ENCODE peak calls at places on chromosomes 5 and 9, in seven cellular contexts. X, H, M, D, O, K and B are unnamed samples.

GRCh38 chr9:134054891-134055811 is 12.7 kb downstream of the BRD3 start:
- DNase-seq in X (no peak), H (no peak), M (no peak), D (no peak), O (no peak), K (no peak), B (peak)

GRCh38 chr5:122283592-122283991 is 28.4 kb upstream of the SNCAIP start:
- DNase-seq in X (no peak), H (no peak), M (no peak), D (no peak), O (no peak), K (no peak), B (no peak)

GRCh38 chr5:61496406-61497307 is 164.6 kb downstream of the ZSWIM6 start:
- DNase-seq in X (no peak), H (no peak), M (no peak), D (no peak), O (no peak), K (no peak), B (no peak)

GRCh38 chr5:154095819-154096380 is 57.1 kb downstream of the MFAP3 start:
- DNase-seq in X (no peak), H (no peak), M (no peak), D (no peak), O (no peak), K (no peak), B (no peak)

GRCh38 chr5:1543398-1544293 is 19.9 kb upstream of the LPCAT1 start:
- DNase-seq in X (peak), H (peak), M (peak), D (no peak), O (no peak), K (no peak), B (peak)

GRCh38 chr5:177984565-177985166 is 11.4 kb downstream of the PROP1 start:
- DNase-seq in X (no peak), H (no peak), M (no peak), D (peak), O (no peak), K (no peak), B (no peak)

GRCh38 chr5:140039561-140039960 is 3.5 kb downstream of the NRG2 start:
- DNase-seq in X (peak), H (peak), M (peak), D (no peak), O (no peak), K (no peak), B (no peak)

GRCh38 chr5:91092859-91093843 is 290.0 kb downstream of the ARRDC3 start:
- DNase-seq in X (no peak), H (no peak), M (no peak), D (no peak), O (no peak), K (no peak), B (no peak)

GRCh38 chr5:75510417-75510835 is 1.0 kb downstream of the CERT1 start:
- DNase-seq in X (no peak), H (peak), M (peak), D (no peak), O (peak), K (no peak), B (no peak)

GRCh38 chr9:70119786-70120185 is 76.1 kb downstream of the MAMDC2 start:
- DNase-seq in X (no peak), H (no peak), M (no peak), D (no peak), O (no peak), K (no peak), B (no peak)

GRCh38 chr9:74064702-74065101 is 432.4 kb upstream of the RORB start:
- DNase-seq in X (no peak), H (no peak), M (no peak), D (no peak), O (no peak), K (no peak), B (no peak)

GRCh38 chr9:88995627-88996026 is 4.4 kb downstream of the S1PR3 start:
- DNase-seq in X (no peak), H (no peak), M (no peak), D (no peak), O (no peak), K (no peak), B (no peak)

GRCh38 chr9:17906841-17907779 is 328.2 kb downstream of the SH3GL2 start:
- DNase-seq in X (no peak), H (no peak), M (no peak), D (peak), O (no peak), K (no peak), B (peak)

GRCh38 chr5:178340187-178340586 is 107.6 kb upstream of the PHYKPL start:
- DNase-seq in X (no peak), H (no peak), M (no peak), D (no peak), O (no peak), K (no peak), B (no peak)

GRCh38 chr5:10291736-10292135 is 16.0 kb downstream of the CMBL start:
- DNase-seq in X (no peak), H (no peak), M (no peak), D (no peak), O (no peak), K (no peak), B (no peak)

GRCh38 chr5:135213466-135214239 is 179.6 kb upstream of the PITX1 start:
- DNase-seq in X (no peak), H (peak), M (no peak), D (no peak), O (no peak), K (no peak), B (peak)

GRCh38 chr5:171632618-171633017 is 153.0 kb upstream of the SMIM23 start:
- DNase-seq in X (no peak), H (no peak), M (no peak), D (no peak), O (no peak), K (no peak), B (no peak)

GRCh38 chr5:164748861-164749260 is 1243.4 kb downstream of the MAT2B start:
- DNase-seq in X (no peak), H (no peak), M (no peak), D (no peak), O (no peak), K (no peak), B (no peak)

GRCh38 chr5:163437309-163438182 is at the start of gene CCNG1:
- DNase-seq in X (peak), H (peak), M (peak), D (peak), O (peak), K (peak), B (peak)

GRCh38 chr9:98481676-98482075 is 226.2 kb upstream of the TBC1D2 start:
- DNase-seq in X (no peak), H (no peak), M (no peak), D (no peak), O (no peak), K (no peak), B (no peak)

GRCh38 chr5:76807296-76807695 is 11.5 kb upstream of the F2RL1 start:
- DNase-seq in X (no peak), H (no peak), M (peak), D (no peak), O (peak), K (no peak), B (no peak)

GRCh38 chr9:2919347-2919746 is 75.5 kb upstream of the PUM3 start:
- DNase-seq in X (no peak), H (no peak), M (peak), D (no peak), O (peak), K (peak), B (no peak)

GRCh38 chr9:69971643-69972449 is 71.8 kb upstream of the MAMDC2 start:
- DNase-seq in X (peak), H (peak), M (peak), D (peak), O (peak), K (peak), B (no peak)

GRCh38 chr9:18748106-18748719 is 274.3 kb downstream of the ADAMTSL1 start:
- DNase-seq in X (no peak), H (no peak), M (no peak), D (no peak), O (peak), K (peak), B (no peak)

GRCh38 chr9:132837501-132838268 is 40.4 kb downstream of the AK8 start:
- DNase-seq in X (no peak), H (no peak), M (no peak), D (no peak), O (no peak), K (no peak), B (peak)

GRCh38 chr5:146344155-146345118 is 5.8 kb downstream of the POU4F3 start:
- DNase-seq in X (no peak), H (no peak), M (no peak), D (peak), O (no peak), K (no peak), B (no peak)

GRCh38 chr9:12141422-12141821 is 551.8 kb upstream of the TYRP1 start:
- DNase-seq in X (no peak), H (no peak), M (no peak), D (no peak), O (no peak), K (no peak), B (no peak)

GRCh38 chr5:136079195-136079985 is 50.6 kb downstream of the TGFBI start:
- DNase-seq in X (no peak), H (no peak), M (no peak), D (peak), O (no peak), K (no peak), B (no peak)

GRCh38 chr9:15505927-15506326 is 4.8 kb downstream of the PSIP1 start:
- DNase-seq in X (no peak), H (no peak), M (no peak), D (no peak), O (no peak), K (no peak), B (no peak)
- TF ChIP-seq CTCF in X (no peak), H (no peak), M (no peak), D (no peak), O (peak), K (no peak), B (no peak)

GRCh38 chr5:56825222-56825824 is 10.0 kb downstream of the MAP3K1 start:
- DNase-seq in X (no peak), H (no peak), M (no peak), D (no peak), O (no peak), K (no peak), B (no peak)

GRCh38 chr5:56824019-56824418 is 8.7 kb downstream of the MAP3K1 start:
- DNase-seq in X (no peak), H (no peak), M (no peak), D (no peak), O (no peak), K (no peak), B (no peak)

GRCh38 chr5:56829137-56829536 is 13.8 kb downstream of the MAP3K1 start:
- DNase-seq in X (no peak), H (no peak), M (no peak), D (no peak), O (no peak), K (no peak), B (no peak)

GRCh38 chr5:56827923-56828322 is 12.6 kb downstream of the MAP3K1 start:
- DNase-seq in X (no peak), H (no peak), M (no peak), D (no peak), O (no peak), K (no peak), B (no peak)

DNA sequence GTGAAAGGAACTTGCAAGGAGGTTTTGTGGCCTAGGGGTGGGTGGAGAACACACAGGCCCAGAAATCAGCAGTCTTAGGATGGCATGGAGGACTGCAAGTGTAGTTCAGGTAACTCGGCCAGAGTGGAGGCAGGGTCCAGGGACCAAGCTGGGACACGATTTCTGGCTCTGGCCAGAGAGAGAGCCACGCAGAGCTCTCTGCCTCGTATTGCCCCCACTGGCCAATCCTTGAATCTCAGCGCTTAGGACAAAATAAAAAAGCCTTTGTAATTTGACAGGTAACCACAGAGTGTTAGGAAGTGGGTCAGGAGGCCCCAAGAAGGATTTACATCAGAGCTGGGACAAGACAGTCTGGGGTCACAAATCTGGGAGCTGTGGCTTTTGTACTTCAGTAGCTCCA is 11.7 kb downstream of the MAP3K1 start:
- DNase-seq in X (no peak), H (peak), M (no peak), D (peak), O (no peak), K (no peak), B (no peak)
- TF ChIP-seq CTCF in X (no peak), H (no peak), M (peak), D (no peak), O (peak), K (no peak), B (peak)

GRCh38 chr5:82164957-82165698 is 113.0 kb downstream of the RPS23 start:
- DNase-seq in X (no peak), H (no peak), M (peak), D (peak), O (peak), K (no peak), B (no peak)
- TF ChIP-seq CTCF in X (no peak), H (no peak), M (peak), D (no peak), O (no peak), K (no peak), B (no peak)

DNA sequence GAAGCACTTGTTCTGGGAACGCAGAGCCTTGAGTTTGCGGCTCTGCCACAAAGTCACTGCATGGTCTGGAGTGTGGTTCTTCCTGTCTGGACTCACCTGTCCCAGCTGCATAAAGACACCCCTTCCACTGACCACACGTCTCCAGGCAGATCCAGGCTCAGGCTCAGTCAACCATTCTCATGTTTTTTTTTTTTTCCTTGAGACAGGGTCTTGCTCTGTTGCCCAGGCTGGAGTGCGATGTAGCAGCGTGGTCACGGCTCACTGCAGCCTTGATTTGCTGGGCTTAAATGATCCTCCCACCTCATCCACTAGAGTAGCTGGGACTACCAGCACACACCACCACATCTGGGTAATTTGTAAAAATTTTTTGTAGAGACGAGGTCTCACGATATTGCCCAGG is 102.9 kb upstream of the KLF4 start:
- DNase-seq in X (no peak), H (no peak), M (no peak), D (no peak), O (no peak), K (no peak), B (no peak)
- TF ChIP-seq CTCF in X (no peak), H (no peak), M (no peak), D (no peak), O (no peak), K (no peak), B (no peak)

DNA sequence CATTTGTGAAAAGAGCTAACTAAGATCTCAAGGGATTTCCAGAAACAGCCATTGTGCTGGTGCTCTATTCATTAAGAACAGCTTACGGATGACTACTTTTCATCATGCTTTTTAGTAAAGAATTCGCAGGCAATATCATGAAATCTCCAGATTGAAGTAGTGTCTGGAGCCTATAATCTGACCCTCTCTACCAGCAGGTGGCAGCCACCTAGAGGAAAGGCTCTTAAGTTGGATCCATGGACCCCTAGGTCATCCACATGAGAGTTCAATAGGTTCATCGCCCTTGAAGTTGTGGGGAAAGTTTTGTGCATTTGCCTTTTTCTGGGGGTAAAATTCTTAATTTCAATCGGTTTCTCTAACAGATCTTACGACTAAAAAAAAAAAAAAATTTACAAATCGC is 82.3 kb downstream of the SLC1A3 start:
- DNase-seq in X (no peak), H (no peak), M (peak), D (peak), O (peak), K (no peak), B (no peak)
- TF ChIP-seq CTCF in X (no peak), H (no peak), M (peak), D (peak), O (peak), K (peak), B (peak)